ENCODE peak calls at places on chromosomes 3 and 15, in six cellular contexts. K is HepG2, X is GM12878, V is GM12891, P is K562, M is H1. Z is an unnamed sample.
A peak's percentile ranks its signal among the peaks of the same experiment; 100 is the strongest.

GRCh38 chr3:145623349-145623748 is 537.6 kb downstream of the PLOD2 start:
- DNase-seq in V (no peak), X (no peak), M (no peak), K (no peak), P (no peak), Z (no peak)

GRCh38 chr15:68818671-68819450 is 1.8 kb downstream of the ANP32A start:
- DNase-seq in P (peak; percentile 51), V (no peak), X (no peak), K (peak; percentile 24), M (peak; percentile 70), Z (no peak)

GRCh38 chr3:13671536-13672233 is 122.8 kb downstream of the FBLN2 start:
- DNase-seq in V (no peak), K (no peak), M (no peak), X (no peak), P (no peak), Z (no peak)

GRCh38 chr3:170211668-170212067 is 10.6 kb upstream of the PRKCI start:
- DNase-seq in X (no peak), M (no peak), K (no peak), V (no peak), P (no peak), Z (no peak)

GRCh38 chr15:67174864-67175573 is 79.4 kb downstream of the AAGAB start:
- DNase-seq in M (no peak), P (no peak), X (no peak), K (no peak), V (no peak), Z (no peak)

GRCh38 chr15:29613951-29614382 is 208.3 kb downstream of the TJP1 start:
- DNase-seq in P (peak; percentile 62), K (peak; percentile 29), X (no peak), V (no peak), M (peak; percentile 67), Z (no peak)

GRCh38 chr3:72223116-72223515 is 438.2 kb upstream of the PROK2 start:
- DNase-seq in P (no peak), M (no peak), K (no peak), X (no peak), V (no peak), Z (no peak)

GRCh38 chr3:141193431-141193830 is 38.2 kb upstream of the PXYLP1 start:
- DNase-seq in K (no peak), V (no peak), P (no peak), M (no peak), X (no peak), Z (no peak)

GRCh38 chr15:31609243-31609642 is 282.6 kb downstream of the KLF13 start:
- DNase-seq in V (no peak), M (no peak), X (no peak), K (no peak), P (no peak), Z (no peak)

GRCh38 chr3:76470285-76470684 is 569.6 kb upstream of the ROBO2 start:
- DNase-seq in X (no peak), K (no peak), M (no peak), P (no peak), V (no peak), Z (no peak)

GRCh38 chr3:15007681-15008141 is 57.4 kb downstream of the MRPS25 start:
- DNase-seq in V (no peak), P (no peak), K (no peak), M (no peak), X (no peak), Z (no peak)

GRCh38 chr3:29639621-29640290 is 358.9 kb downstream of the RBMS3 start:
- DNase-seq in M (no peak), V (no peak), K (no peak), X (no peak), P (no peak), Z (no peak)

GRCh38 chr15:85618956-85619491 is 175.7 kb downstream of the KLHL25 start:
- DNase-seq in V (no peak), X (no peak), P (no peak), M (no peak), K (no peak), Z (no peak)

GRCh38 chr3:187183210-187183862 is 13.9 kb upstream of the RTP1 start:
- DNase-seq in V (no peak), X (no peak), P (no peak), M (no peak), K (no peak), Z (no peak)

GRCh38 chr15:38010390-38010789 is 76.0 kb downstream of the TMCO5A start:
- DNase-seq in M (no peak), V (no peak), P (no peak), K (no peak), X (no peak), Z (no peak)

GRCh38 chr15:48309740-48310139 is 21.5 kb upstream of the DUT start:
- DNase-seq in X (no peak), M (no peak), K (no peak), V (no peak), P (no peak), Z (no peak)

GRCh38 chr15:77715051-77715450 is 82.3 kb upstream of the LINGO1 start:
- DNase-seq in P (no peak), X (no peak), M (no peak), K (no peak), V (no peak), Z (no peak)

GRCh38 chr15:77713281-77713680 is 80.6 kb upstream of the LINGO1 start:
- DNase-seq in V (no peak), K (no peak), X (no peak), P (no peak), M (no peak), Z (no peak)

GRCh38 chr15:77715860-77716259 is 83.1 kb upstream of the LINGO1 start:
- DNase-seq in X (no peak), V (no peak), P (no peak), K (no peak), M (no peak), Z (no peak)

GRCh38 chr15:77714023-77714422 is 81.3 kb upstream of the LINGO1 start:
- DNase-seq in M (no peak), K (no peak), X (no peak), V (no peak), P (no peak), Z (no peak)

DNA sequence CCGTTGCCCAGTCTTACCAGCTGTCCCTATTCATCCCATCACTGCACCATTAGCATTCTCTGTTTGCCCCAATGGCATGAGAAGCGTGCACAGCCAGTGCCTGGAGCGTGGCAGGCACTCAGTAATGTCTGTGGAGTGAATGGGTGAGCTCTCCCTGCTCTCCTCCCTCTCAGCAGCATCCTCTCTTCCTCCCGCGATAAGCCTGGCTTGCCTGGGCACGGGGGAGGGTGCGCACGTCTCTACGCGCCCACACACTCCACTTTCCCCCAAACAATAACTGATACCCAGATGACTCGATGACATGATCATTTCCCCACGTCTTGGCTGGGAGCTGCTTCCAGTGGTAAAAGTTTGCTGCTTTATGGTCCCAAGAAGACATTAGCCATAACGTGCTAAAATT is 81.8 kb upstream of the LINGO1 start:
- DNase-seq in K (no peak), M (no peak), V (no peak), P (no peak), X (no peak), Z (no peak)
- TF ChIP-seq TAF1 in K (no peak), M (no peak), V (no peak), P (no peak), X (no peak), Z (no peak)

GRCh38 chr3:64686446-64686908 is 1.3 kb downstream of the ADAMTS9 start:
- DNase-seq in X (no peak), M (no peak), V (no peak), P (no peak), K (peak; percentile 18), Z (no peak)

GRCh38 chr3:64687381-64687780 is 419 bp downstream of the ADAMTS9 start:
- DNase-seq in P (no peak), X (no peak), M (peak; percentile 81), V (no peak), K (no peak), Z (no peak)

GRCh38 chr3:64684715-64685261 is 3.0 kb downstream of the ADAMTS9 start:
- DNase-seq in K (no peak), V (no peak), M (peak; percentile 61), P (no peak), X (no peak), Z (no peak)

GRCh38 chr3:64685331-64685799 is 2.4 kb downstream of the ADAMTS9 start:
- DNase-seq in M (no peak), V (no peak), K (no peak), X (no peak), P (no peak), Z (no peak)

DNA sequence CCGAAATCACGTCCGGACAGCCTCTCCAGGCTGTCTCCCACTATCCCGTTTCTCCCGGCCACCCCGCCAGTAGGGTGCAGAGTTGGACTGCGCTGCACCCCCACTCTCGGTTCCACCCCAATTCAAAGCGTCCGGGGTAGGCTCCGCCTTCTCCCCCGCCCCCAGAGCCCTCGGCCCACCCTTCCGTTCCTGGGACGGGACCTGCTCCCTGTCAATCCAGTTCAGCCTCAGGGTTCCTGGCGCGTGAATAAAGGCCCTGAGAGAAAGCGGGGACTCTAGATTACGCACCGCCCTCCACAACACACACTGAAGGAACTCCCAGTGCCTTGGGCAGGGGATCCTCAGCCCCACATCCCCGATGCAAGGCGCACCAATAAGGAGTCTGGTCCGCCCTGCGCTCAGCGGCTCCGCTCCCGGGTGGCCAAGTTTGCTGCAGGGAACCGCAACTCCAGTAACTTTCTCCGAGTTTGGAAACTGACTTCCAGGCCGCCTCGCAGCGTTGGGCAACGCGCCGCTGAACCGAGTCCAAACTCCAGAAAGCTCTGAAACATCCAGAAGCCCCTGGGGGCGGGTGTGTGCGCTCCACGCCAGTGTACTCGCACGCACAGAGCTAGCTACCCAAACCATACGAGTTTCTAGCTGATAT is 1.9 kb downstream of the ADAMTS9 start:
- DNase-seq in M (peak; percentile 88), P (peak; percentile 28), X (no peak), V (no peak), K (peak; percentile 13), Z (no peak)
- TF ChIP-seq POLR2A in M (no peak), P (no peak), X (no peak), V (no peak), K (no peak), Z (no peak)

DNA sequence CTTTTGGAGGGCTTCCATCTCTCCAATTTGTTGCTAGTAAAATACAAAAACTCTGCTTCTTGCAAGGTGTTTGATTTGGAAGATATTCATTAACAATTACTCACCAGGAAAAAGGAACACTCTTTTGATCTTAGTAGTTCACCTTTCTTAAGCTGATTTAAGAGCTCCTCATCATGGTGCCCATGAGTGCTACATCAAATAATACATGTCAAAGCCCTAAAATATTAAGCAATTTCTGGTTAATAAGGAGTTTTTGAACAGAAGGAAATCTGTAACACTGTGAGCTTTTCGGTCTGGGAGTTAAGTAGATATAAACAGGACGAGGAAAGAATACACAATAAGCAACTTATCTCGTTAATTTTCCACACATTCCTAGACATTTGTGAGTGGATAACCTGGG is 83.9 kb upstream of the DCBLD2 start:
- DNase-seq in X (no peak), M (no peak), P (no peak), V (no peak), K (no peak), Z (no peak)
- TF ChIP-seq POLR2AphosphoS5 in X (no peak), M (no peak), P (no peak), V (no peak), K (no peak), Z (no peak)

DNA sequence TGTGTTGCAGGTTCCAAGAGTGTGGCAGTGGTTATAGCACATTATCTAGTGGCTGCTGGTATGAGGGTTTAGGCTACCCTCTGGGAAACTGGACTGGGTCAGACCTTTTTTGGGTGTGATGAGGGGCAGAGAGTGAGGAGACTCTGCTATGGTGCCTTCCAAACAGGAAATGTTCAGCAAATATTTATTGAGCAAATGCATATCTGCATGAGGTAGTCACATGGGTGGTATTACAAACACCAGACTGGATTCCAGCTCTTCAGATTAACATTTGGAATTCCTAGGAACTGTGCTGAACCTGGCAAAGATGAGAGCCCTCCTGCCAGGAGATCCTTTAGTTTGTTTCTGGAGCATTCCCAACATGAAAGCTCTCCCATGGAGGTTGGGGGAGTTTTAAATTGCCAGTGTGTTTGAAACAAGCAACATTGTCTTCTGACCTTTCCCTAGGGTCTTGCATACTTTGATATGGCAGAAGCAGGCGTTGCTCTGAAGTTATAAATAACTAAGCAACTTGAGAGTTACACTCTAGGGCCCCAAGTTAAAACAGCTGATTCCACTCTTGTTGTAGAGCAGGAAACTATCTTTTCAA is 341.2 kb upstream of the C2CD4B start:
- DNase-seq in M (no peak), P (no peak), X (no peak), K (peak; percentile 78), V (no peak), Z (no peak)
- TF ChIP-seq TAF1 in M (no peak), P (no peak), X (no peak), K (no peak), V (no peak), Z (no peak)